ENCODE peak calls at places on chromosomes 7 and 10, in six cellular contexts. X is Calu3, Z is GM23248, V is left ventricle myocardium superior, L is M059J, A is GM06990. B is an unnamed sample.

GRCh38 chr10:96683065-96683464 is 37.2 kb downstream of the PIK3AP1 start:
- DNase-seq in X (no peak), Z (peak; percentile 65), V (no peak), L (peak; percentile 89), A (no peak), B (no peak)

GRCh38 chr7:94041529-94041928 is 37.4 kb upstream of the BET1 start:
- DNase-seq in X (no peak), Z (peak; percentile 66), V (no peak), L (peak; percentile 82), A (no peak), B (no peak)

GRCh38 chr10:125117941-125118630 is 42.3 kb downstream of the CTBP2 start:
- DNase-seq in X (no peak), Z (peak; percentile 14), V (no peak), L (no peak), A (no peak), B (no peak)

GRCh38 chr7:107080099-107080505 is 35.6 kb downstream of the PRKAR2B start:
- DNase-seq in X (no peak), Z (no peak), V (no peak), L (peak; percentile 70), A (no peak), B (no peak)

GRCh38 chr7:37999673-38000072 is 79.2 kb downstream of the EPDR1 start:
- DNase-seq in X (no peak), Z (no peak), V (no peak), L (peak; percentile 25), A (no peak), B (no peak)

GRCh38 chr10:71569775-71570588 is 149.6 kb downstream of the C10orf105 start:
- DNase-seq in X (peak; percentile 87), Z (peak; percentile 54), V (peak; percentile 74), L (peak; percentile 42), A (no peak), B (no peak)

GRCh38 chr10:74194545-74194944 is 43.5 kb downstream of the ADK start:
- DNase-seq in X (no peak), Z (peak; percentile 69), V (no peak), L (peak; percentile 50), A (no peak), B (no peak)

GRCh38 chr7:68694656-68695055 is 903.6 kb upstream of the AUTS2 start:
- DNase-seq in X (no peak), Z (no peak), V (no peak), L (no peak), A (no peak), B (no peak)

GRCh38 chr10:102389894-102390293 is 5.6 kb upstream of the NFKB2 start:
- DNase-seq in X (no peak), Z (no peak), V (no peak), L (no peak), A (no peak), B (no peak)

GRCh38 chr7:50718876-50719275 is 63.8 kb downstream of the GRB10 start:
- DNase-seq in X (no peak), Z (no peak), V (no peak), L (no peak), A (no peak), B (no peak)

GRCh38 chr10:99530108-99531025 is 2.4 kb upstream of the NKX2-3 start:
- DNase-seq in X (no peak), Z (no peak), V (no peak), L (no peak), A (no peak), B (no peak)

GRCh38 chr10:110563132-110563531 is 4.4 kb upstream of the SMC3 start:
- DNase-seq in X (no peak), Z (peak; percentile 22), V (no peak), L (no peak), A (no peak), B (no peak)

GRCh38 chr7:100152404-100152803 is 3.7 kb downstream of the LAMTOR4 start:
- DNase-seq in X (no peak), Z (no peak), V (peak; percentile 2), L (no peak), A (no peak), B (no peak)

GRCh38 chr7:85177316-85177715 is 9.5 kb downstream of the SEMA3D start:
- DNase-seq in X (no peak), Z (peak; percentile 57), V (no peak), L (no peak), A (no peak), B (no peak)

GRCh38 chr7:159240962-159241361 is 96.3 kb upstream of the VIPR2 start:
- DNase-seq in X (no peak), Z (no peak), V (no peak), L (no peak), A (no peak), B (no peak)

GRCh38 chr10:90592903-90593302 is 264.9 kb downstream of the HTR7 start:
- DNase-seq in X (peak; percentile 38), Z (peak; percentile 24), V (peak; percentile 35), L (peak; percentile 90), A (peak; percentile 4), B (peak; percentile 8)

GRCh38 chr7:148575640-148576411 is 14.7 kb upstream of the C7orf33 start:
- DNase-seq in X (peak; percentile 71), Z (peak; percentile 81), V (peak; percentile 81), L (peak; percentile 61), A (peak; percentile 41), B (no peak)

GRCh38 chr7:102306916-102307677 is 20.4 kb downstream of the SH2B2 start:
- DNase-seq in X (no peak), Z (peak; percentile 30), V (peak; percentile 55), L (peak; percentile 89), A (peak; percentile 94), B (peak; percentile 96)

B was measured in GM12878.